ENCODE peak calls at places on chromosomes 1 and 21, in seven cellular contexts. K is GM23248, N is neuronal stem cell, V is GM23338, A is NCI-H146, F is AG20443, T is ovary. S is an unnamed sample.
A peak's percentile ranks its signal among the peaks of the same experiment; 100 is the strongest.

GRCh38 chr1:173504268-173504667 is 27.1 kb downstream of the PRDX6 start:
- DNase-seq in N (no peak), A (peak; percentile 44), F (no peak), V (no peak), T (no peak), K (no peak), S (no peak)

GRCh38 chr1:222654849-222655248 is 37.0 kb downstream of the MIA3 start:
- DNase-seq in N (no peak), F (peak; percentile 44), T (no peak), A (no peak), V (no peak), K (peak; percentile 72), S (no peak)

GRCh38 chr1:46747683-46748288 is 28.9 kb upstream of the EFCAB14 start:
- DNase-seq in V (peak; percentile 92), F (peak; percentile 78), T (no peak), N (peak; percentile 47), A (peak; percentile 27), K (peak; percentile 75), S (peak; percentile 83)

GRCh38 chr1:26408604-26409003 is 2.0 kb upstream of the LIN28A start:
- DNase-seq in A (no peak), F (peak; percentile 92), K (peak; percentile 80), N (peak; percentile 95), T (peak; percentile 87), V (peak; percentile 95), S (peak; percentile 92)

GRCh38 chr1:224879404-224879803 is 50.1 kb upstream of the DNAH14 start:
- DNase-seq in F (peak; percentile 71), K (peak; percentile 81), A (no peak), T (no peak), V (no peak), N (no peak), S (no peak)

GRCh38 chr1:93844262-93845045 is 34.6 kb downstream of the DNTTIP2 start:
- DNase-seq in V (peak; percentile 85), F (peak; percentile 70), K (peak; percentile 90), N (peak; percentile 54), T (no peak), A (peak; percentile 60), S (peak; percentile 78)

GRCh38 chr1:84689514-84690396 is 506 bp downstream of the SSX2IP start:
- DNase-seq in A (peak; percentile 81), V (peak; percentile 77), N (no peak), F (peak; percentile 59), K (peak; percentile 79), T (no peak), S (peak; percentile 89)

GRCh38 chr1:117615474-117615873 is 9.6 kb downstream of the TENT5C start:
- DNase-seq in F (no peak), N (no peak), A (peak; percentile 37), V (no peak), K (no peak), T (no peak), S (no peak)

GRCh38 chr1:1435094-1435903 is at the start of gene VWA1:
- DNase-seq in K (peak; percentile 87), V (peak; percentile 79), T (peak; percentile 88), A (peak; percentile 54), N (no peak), F (peak; percentile 97), S (peak; percentile 86)

GRCh38 chr21:14773777-14774345 is 227.7 kb upstream of the SAMSN1 start:
- DNase-seq in T (no peak), A (no peak), N (peak; percentile 23), V (peak; percentile 90), F (no peak), K (peak; percentile 21), S (peak; percentile 76)

S was measured in neural progenitor cell.